ENCODE peak calls at places on chromosomes 16 and 17, in nine cellular contexts. L, B, O, D, G, I, S, N and T are unnamed samples.

GRCh38 chr17:17345686-17346427 is 42.7 kb downstream of the NT5M start:
- DNase-seq in L (no peak), B (no peak), O (no peak), D (no peak), G (no peak), I (no peak), S (no peak), N (no peak), T (no peak)

GRCh38 chr17:45782889-45783592 is 1.1 kb upstream of the CRHR1 start:
- DNase-seq in L (peak), B (no peak), O (peak), D (peak), G (peak), I (no peak), S (no peak), N (no peak), T (no peak)

GRCh38 chr17:64020068-64020766 is at the start of gene ICAM2:
- DNase-seq in L (peak), B (peak), O (peak), D (no peak), G (no peak), I (peak), S (no peak), N (no peak), T (no peak)

GRCh38 chr17:46163929-46164594 is 29.2 kb downstream of the KANSL1 start:
- DNase-seq in L (no peak), B (no peak), O (no peak), D (no peak), G (no peak), I (no peak), S (no peak), N (no peak), T (no peak)

GRCh38 chr17:80426671-80427326 is 11.8 kb downstream of the ENDOV start:
- DNase-seq in L (peak), B (peak), O (peak), D (peak), G (peak), I (peak), S (peak), N (peak), T (peak)

GRCh38 chr16:77064037-77064436 is 127.0 kb upstream of the MON1B start:
- DNase-seq in L (no peak), B (no peak), O (no peak), D (no peak), G (no peak), I (no peak), S (no peak), N (no peak), T (no peak)

GRCh38 chr17:70072900-70073299 is 2.1 kb upstream of the KCNJ16 start:
- DNase-seq in L (no peak), B (no peak), O (no peak), D (no peak), G (no peak), I (no peak), S (no peak), N (no peak), T (no peak)

GRCh38 chr17:81898029-81898866 is 3.8 kb upstream of the NPB start:
- DNase-seq in L (no peak), B (no peak), O (no peak), D (peak), G (peak), I (no peak), S (no peak), N (peak), T (peak)

GRCh38 chr17:2282297-2282873 is 21.2 kb downstream of the SMG6 start:
- DNase-seq in L (peak), B (no peak), O (no peak), D (peak), G (peak), I (no peak), S (no peak), N (peak), T (peak)

GRCh38 chr16:30351586-30352419 is 3.3 kb downstream of the CD2BP2 start:
- DNase-seq in L (no peak), B (peak), O (no peak), D (no peak), G (peak), I (peak), S (peak), N (peak), T (peak)

GRCh38 chr16:49012961-49013726 is 268.5 kb downstream of the CBLN1 start:
- DNase-seq in L (no peak), B (peak), O (no peak), D (no peak), G (no peak), I (peak), S (peak), N (no peak), T (no peak)

GRCh38 chr16:4685292-4685691 is 8.1 kb upstream of the NUDT16L1 start:
- DNase-seq in L (no peak), B (no peak), O (no peak), D (no peak), G (no peak), I (no peak), S (no peak), N (no peak), T (no peak)

GRCh38 chr17:13541032-13541480 is 60.7 kb downstream of the HS3ST3A1 start:
- DNase-seq in L (no peak), B (no peak), O (no peak), D (peak), G (peak), I (no peak), S (no peak), N (peak), T (peak)

GRCh38 chr17:78745407-78746088 is 36.5 kb downstream of the CYTH1 start:
- DNase-seq in L (no peak), B (no peak), O (no peak), D (no peak), G (peak), I (no peak), S (no peak), N (peak), T (peak)

GRCh38 chr16:85994492-85995433 is 95.8 kb downstream of the IRF8 start:
- DNase-seq in L (no peak), B (no peak), O (no peak), D (no peak), G (no peak), I (no peak), S (no peak), N (no peak), T (peak)

GRCh38 chr17:6485646-6486412 is 41.6 kb downstream of the PIMREG start:
- DNase-seq in L (no peak), B (no peak), O (no peak), D (no peak), G (no peak), I (no peak), S (no peak), N (no peak), T (no peak)

GRCh38 chr16:82456683-82457082 is 170.1 kb upstream of the CDH13 start:
- DNase-seq in L (peak), B (peak), O (peak), D (peak), G (peak), I (peak), S (peak), N (peak), T (peak)

GRCh38 chr17:9389116-9389515 is 186.5 kb downstream of the STX8 start:
- DNase-seq in L (peak), B (no peak), O (no peak), D (peak), G (peak), I (no peak), S (peak), N (peak), T (peak)

GRCh38 chr16:73043828-73044493 is 4.0 kb downstream of the ZFHX3 start:
- DNase-seq in L (no peak), B (no peak), O (no peak), D (no peak), G (peak), I (no peak), S (no peak), N (no peak), T (peak)

GRCh38 chr17:34163681-34164080 is 91.4 kb upstream of the CCL2 start:
- DNase-seq in L (peak), B (no peak), O (no peak), D (peak), G (peak), I (no peak), S (no peak), N (no peak), T (peak)

GRCh38 chr16:12300490-12300889 is 324.0 kb downstream of the SNX29 start:
- DNase-seq in L (no peak), B (no peak), O (no peak), D (no peak), G (no peak), I (no peak), S (no peak), N (no peak), T (no peak)

GRCh38 chr17:82602986-82603385 is 45.3 kb downstream of the WDR45B start:
- DNase-seq in L (no peak), B (no peak), O (no peak), D (no peak), G (no peak), I (no peak), S (no peak), N (peak), T (no peak)

GRCh38 chr17:1039511-1040215 is 42.7 kb downstream of the TIMM22 start:
- DNase-seq in L (peak), B (peak), O (no peak), D (no peak), G (no peak), I (peak), S (peak), N (no peak), T (no peak)

GRCh38 chr16:85984211-85984880 is 85.4 kb downstream of the IRF8 start:
- DNase-seq in L (no peak), B (peak), O (no peak), D (no peak), G (no peak), I (no peak), S (no peak), N (no peak), T (no peak)

GRCh38 chr16:68445458-68445857 is 2.9 kb downstream of the SMPD3 start:
- DNase-seq in L (peak), B (peak), O (no peak), D (peak), G (no peak), I (no peak), S (peak), N (no peak), T (no peak)

GRCh38 chr17:81429353-81429774 is 34.1 kb downstream of the BAHCC1 start:
- DNase-seq in L (no peak), B (peak), O (no peak), D (peak), G (peak), I (peak), S (peak), N (peak), T (peak)

GRCh38 chr17:63035271-63035670 is 69.2 kb downstream of the TANC2 start:
- DNase-seq in L (no peak), B (no peak), O (no peak), D (no peak), G (no peak), I (no peak), S (no peak), N (peak), T (peak)

GRCh38 chr17:60305141-60305540 is 86.8 kb downstream of the USP32 start:
- DNase-seq in L (no peak), B (no peak), O (no peak), D (no peak), G (no peak), I (no peak), S (no peak), N (no peak), T (no peak)

GRCh38 chr17:76094046-76094445 is 9.5 kb downstream of the EXOC7 start:
- DNase-seq in L (no peak), B (no peak), O (no peak), D (no peak), G (no peak), I (no peak), S (no peak), N (no peak), T (no peak)

GRCh38 chr16:89035013-89035697 is 58.1 kb upstream of the CBFA2T3 start:
- DNase-seq in L (no peak), B (no peak), O (no peak), D (no peak), G (no peak), I (peak), S (no peak), N (no peak), T (no peak)

GRCh38 chr17:46726106-46726670 is 92.3 kb downstream of the WNT3 start:
- DNase-seq in L (no peak), B (no peak), O (no peak), D (no peak), G (no peak), I (no peak), S (no peak), N (no peak), T (peak)

GRCh38 chr17:9566067-9566466 is 9.6 kb downstream of the STX8 start:
- DNase-seq in L (no peak), B (no peak), O (no peak), D (no peak), G (no peak), I (no peak), S (no peak), N (peak), T (no peak)

GRCh38 chr16:67786491-67786890 is 19.9 kb downstream of the RANBP10 start:
- DNase-seq in L (no peak), B (no peak), O (no peak), D (no peak), G (no peak), I (no peak), S (no peak), N (no peak), T (no peak)

GRCh38 chr16:69097425-69097824 is 8.0 kb upstream of the HAS3 start:
- DNase-seq in L (no peak), B (no peak), O (no peak), D (no peak), G (no peak), I (no peak), S (no peak), N (no peak), T (no peak)

GRCh38 chr16:82175627-82176026 is 5.6 kb upstream of the MPHOSPH6 start:
- DNase-seq in L (no peak), B (no peak), O (no peak), D (no peak), G (no peak), I (no peak), S (no peak), N (no peak), T (no peak)

GRCh38 chr17:32102172-32102571 is 40.1 kb upstream of the RHOT1 start:
- DNase-seq in L (peak), B (no peak), O (no peak), D (no peak), G (no peak), I (no peak), S (no peak), N (no peak), T (no peak)

GRCh38 chr16:69057400-69058378 is 47.8 kb upstream of the HAS3 start:
- DNase-seq in L (no peak), B (no peak), O (no peak), D (peak), G (peak), I (no peak), S (no peak), N (peak), T (peak)

GRCh38 chr17:79623786-79624657 is 13.2 kb upstream of the RBFOX3 start:
- DNase-seq in L (peak), B (peak), O (no peak), D (no peak), G (no peak), I (no peak), S (no peak), N (no peak), T (no peak)

GRCh38 chr16:11538880-11539279 is 47.8 kb downstream of the LITAF start:
- DNase-seq in L (no peak), B (no peak), O (no peak), D (no peak), G (no peak), I (no peak), S (no peak), N (no peak), T (no peak)

GRCh38 chr17:20046629-20047028 is 37.5 kb downstream of the SPECC1 start:
- DNase-seq in L (peak), B (no peak), O (no peak), D (no peak), G (no peak), I (no peak), S (no peak), N (no peak), T (no peak)

GRCh38 chr17:48727415-48728175 is 955 bp downstream of the HOXB13 start:
- DNase-seq in L (no peak), B (no peak), O (no peak), D (no peak), G (no peak), I (no peak), S (no peak), N (no peak), T (no peak)

GRCh38 chr17:48728232-48729231 is at the start of gene HOXB13:
- DNase-seq in L (peak), B (peak), O (no peak), D (peak), G (peak), I (peak), S (no peak), N (no peak), T (peak)

GRCh38 chr17:48729335-48730239 is 1.0 kb upstream of the HOXB13 start:
- DNase-seq in L (no peak), B (no peak), O (no peak), D (no peak), G (no peak), I (no peak), S (no peak), N (no peak), T (no peak)

GRCh38 chr17:48731355-48731754 is 2.8 kb upstream of the HOXB13 start:
- DNase-seq in L (no peak), B (no peak), O (no peak), D (no peak), G (no peak), I (no peak), S (no peak), N (no peak), T (no peak)

DNA sequence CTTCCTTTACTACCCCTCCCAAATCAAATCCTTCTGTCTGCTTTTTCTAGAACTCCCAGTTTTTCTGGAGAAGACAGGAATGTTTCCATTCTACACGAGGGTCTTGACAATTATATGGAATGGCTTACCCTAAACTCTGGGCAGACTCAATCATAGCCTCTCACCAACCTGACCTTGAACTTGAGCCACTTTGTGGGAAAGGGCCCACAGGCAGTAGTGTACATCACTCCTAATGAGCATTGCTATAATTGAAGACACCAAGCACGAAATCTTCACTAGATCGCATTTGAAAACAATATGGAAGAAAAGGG is 1.6 kb upstream of the HOXB13 start:
- DNase-seq in L (no peak), B (no peak), O (no peak), D (no peak), G (no peak), I (no peak), S (no peak), N (no peak), T (no peak)
- H3K4me3 ChIP-seq in L (no peak), B (no peak), O (no peak), D (no peak), G (no peak), I (no peak), S (no peak), N (no peak), T (no peak)

DNA sequence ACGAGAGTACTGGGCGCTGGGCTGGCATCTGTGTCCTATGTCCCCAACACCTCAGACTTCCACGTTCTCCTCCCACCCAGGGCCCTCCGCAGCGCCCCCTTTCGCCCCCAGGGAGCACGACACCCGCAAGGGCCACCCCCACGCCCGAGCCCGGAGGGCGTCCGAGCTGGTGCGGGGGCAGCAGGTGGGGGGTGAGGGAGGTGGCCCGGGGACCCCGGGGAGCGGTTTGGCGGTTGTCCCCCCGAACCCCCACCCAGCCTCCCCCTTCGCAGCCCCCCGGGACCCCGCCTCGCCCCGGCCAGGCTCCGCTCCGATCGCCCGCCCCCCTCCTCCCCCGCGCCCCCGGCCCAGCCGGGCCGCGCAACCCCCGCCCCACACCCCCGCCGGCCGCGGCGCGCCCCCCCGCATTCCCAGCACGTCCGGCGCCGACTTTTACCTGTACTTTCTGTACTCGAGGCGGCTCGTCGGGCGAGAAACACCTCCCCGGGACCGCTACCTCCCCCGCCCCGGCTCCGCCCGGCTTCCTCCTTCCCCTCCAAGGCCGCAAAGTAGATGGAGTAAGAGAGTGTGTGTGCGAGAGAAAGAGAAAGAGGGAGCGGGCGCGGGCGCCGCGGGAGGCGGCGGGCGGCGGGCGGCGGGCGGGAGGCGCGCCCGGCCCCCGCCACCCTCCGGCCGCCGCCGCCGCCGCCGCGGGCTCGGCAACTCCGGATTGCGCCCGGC is 897 bp downstream of the CDYL2 start:
- DNase-seq in L (peak), B (peak), O (no peak), D (no peak), G (peak), I (peak), S (peak), N (no peak), T (peak)
- H3K4me3 ChIP-seq in L (peak), B (peak), O (no peak), D (peak), G (peak), I (peak), S (peak), N (peak), T (peak)

GRCh38 chr17:50272711-50273653 is 1.3 kb upstream of the TMEM92 start:
- DNase-seq in L (peak), B (peak), O (peak), D (peak), G (peak), I (peak), S (no peak), N (peak), T (peak)

GRCh38 chr17:50275279-50275678 is 1.0 kb downstream of the TMEM92 start:
- DNase-seq in L (peak), B (no peak), O (no peak), D (no peak), G (no peak), I (no peak), S (no peak), N (no peak), T (no peak)

GRCh38 chr17:50274945-50275221 is 617 bp downstream of the TMEM92 start:
- DNase-seq in L (peak), B (peak), O (no peak), D (no peak), G (no peak), I (no peak), S (no peak), N (no peak), T (no peak)

GRCh38 chr17:50273654-50274040 is 619 bp upstream of the TMEM92 start:
- DNase-seq in L (no peak), B (peak), O (no peak), D (no peak), G (no peak), I (no peak), S (no peak), N (no peak), T (no peak)

GRCh38 chr17:50274142-50274944 is at the start of gene TMEM92:
- DNase-seq in L (peak), B (peak), O (no peak), D (peak), G (no peak), I (no peak), S (peak), N (peak), T (no peak)
- H3K4me3 ChIP-seq in L (peak), B (peak), O (no peak), D (peak), G (peak), I (peak), S (no peak), N (peak), T (peak)

DNA sequence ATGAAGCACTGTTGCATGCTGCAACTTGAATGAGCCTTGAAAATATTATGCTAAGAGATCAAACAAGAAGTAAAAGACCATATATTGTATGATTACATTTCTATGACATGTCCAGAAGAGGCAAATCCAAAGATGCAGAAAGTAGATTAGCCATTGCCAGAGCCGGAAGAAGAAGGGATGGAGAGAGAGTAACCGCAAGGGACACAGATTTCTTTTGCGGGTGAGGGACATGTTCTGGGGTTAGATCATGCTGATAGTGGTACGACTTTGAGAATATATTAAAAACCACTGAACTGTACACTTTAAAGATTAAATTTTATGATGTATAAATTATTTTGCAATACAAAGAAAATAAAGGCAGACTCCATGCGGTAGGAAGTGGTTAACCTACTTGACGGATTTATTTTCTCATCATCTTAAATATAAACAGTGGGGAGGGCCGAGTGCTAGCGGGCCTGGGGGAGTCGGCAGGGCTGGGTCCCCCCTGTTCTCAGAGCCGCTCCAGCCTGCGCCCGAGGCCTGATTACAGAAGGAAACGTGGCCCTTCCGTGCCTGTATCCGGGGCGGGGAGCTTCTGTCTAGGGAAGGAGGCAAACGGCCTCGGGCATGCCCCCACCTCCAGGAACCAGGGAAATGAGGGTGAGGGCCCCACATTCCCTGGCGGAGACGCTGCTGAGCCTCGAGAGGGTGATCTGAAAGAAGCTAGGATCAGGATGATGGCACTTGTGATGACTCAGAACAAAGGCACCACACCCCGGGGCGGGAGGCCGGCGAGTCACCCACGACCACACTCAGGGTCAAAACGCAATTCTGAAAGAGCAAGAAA is 48.0 kb downstream of the SHCBP1 start:
- DNase-seq in L (no peak), B (no peak), O (no peak), D (peak), G (peak), I (no peak), S (no peak), N (peak), T (peak)
- H3K4me3 ChIP-seq in L (no peak), B (no peak), O (no peak), D (no peak), G (no peak), I (no peak), S (no peak), N (no peak), T (no peak)